ENCODE peak calls at places on chromosome X, in nine cellular contexts. E is GM23338, J is body of pancreas, M is fibroblast of lung, H is IMR-90, C is tibial artery, I is astrocyte, P is uterus, X is cardiac muscle cell. W is an unnamed sample.

GRCh38 chrX:130714135-130714534 is 188.9 kb downstream of the ENOX2 start:
- DNase-seq in E (no peak), J (peak; percentile 19), M (no peak), H (no peak), C (no peak), I (no peak), P (no peak), X (no peak), W (no peak)

GRCh38 chrX:103376979-103377324 is 614 bp downstream of the BEX3 start:
- DNase-seq in E (peak; percentile 72), J (peak; percentile 19), M (peak; percentile 50), H (peak; percentile 27), C (no peak), I (peak; percentile 11), P (peak; percentile 18), X (peak; percentile 51), W (no peak)

GRCh38 chrX:29824176-29824906 is 391.0 kb upstream of the MAGEB2 start:
- DNase-seq in E (no peak), J (no peak), M (no peak), H (no peak), C (no peak), I (no peak), P (no peak), X (no peak), W (no peak)

GRCh38 chrX:43969504-43970501 is 3.4 kb downstream of the NDP start:
- DNase-seq in E (peak; percentile 17), J (no peak), M (no peak), H (peak; percentile 56), C (no peak), I (peak; percentile 65), P (peak; percentile 39), X (peak; percentile 50), W (no peak)

GRCh38 chrX:139647597-139647996 is 60.4 kb downstream of the MCF2 start:
- DNase-seq in E (no peak), J (no peak), M (no peak), H (no peak), C (no peak), I (no peak), P (no peak), X (no peak), W (no peak)

GRCh38 chrX:106894978-106895452 is 8.1 kb downstream of the RIPPLY1 start:
- DNase-seq in E (no peak), J (no peak), M (peak; percentile 64), H (peak; percentile 76), C (no peak), I (peak; percentile 63), P (peak; percentile 50), X (peak; percentile 72), W (no peak)

GRCh38 chrX:50770702-50771101 is 43.3 kb downstream of the SHROOM4 start:
- DNase-seq in E (peak; percentile 5), J (peak; percentile 32), M (no peak), H (no peak), C (no peak), I (peak; percentile 17), P (no peak), X (peak; percentile 0), W (no peak)

GRCh38 chrX:118353081-118353850 is 7.4 kb downstream of the WDR44 start:
- DNase-seq in E (peak; percentile 9), J (no peak), M (peak; percentile 45), H (no peak), C (no peak), I (no peak), P (no peak), X (no peak), W (peak; percentile 15)

GRCh38 chrX:9785944-9786741 is at the start of gene SHROOM2:
- DNase-seq in E (peak; percentile 52), J (peak; percentile 32), M (no peak), H (no peak), C (no peak), I (no peak), P (no peak), X (peak; percentile 29), W (no peak)

GRCh38 chrX:139828037-139828436 is 104.8 kb downstream of the ATP11C start:
- DNase-seq in E (no peak), J (no peak), M (no peak), H (no peak), C (no peak), I (no peak), P (no peak), X (no peak), W (no peak)

GRCh38 chrX:131617182-131617581 is 73.3 kb downstream of the OR13H1 start:
- DNase-seq in E (no peak), J (no peak), M (peak; percentile 92), H (peak; percentile 1), C (no peak), I (peak; percentile 91), P (no peak), X (peak; percentile 34), W (no peak)

GRCh38 chrX:118350221-118350620 is 4.3 kb downstream of the WDR44 start:
- DNase-seq in E (no peak), J (no peak), M (peak; percentile 42), H (peak; percentile 40), C (no peak), I (no peak), P (no peak), X (peak; percentile 41), W (no peak)

GRCh38 chrX:69216911-69217310 is 51.7 kb upstream of the PJA1 start:
- DNase-seq in E (no peak), J (no peak), M (no peak), H (peak; percentile 5), C (no peak), I (no peak), P (no peak), X (no peak), W (no peak)

GRCh38 chrX:139106111-139106510 is 394.6 kb upstream of the FGF13 start:
- DNase-seq in E (peak; percentile 1), J (no peak), M (peak; percentile 13), H (no peak), C (no peak), I (peak; percentile 91), P (no peak), X (no peak), W (no peak)

GRCh38 chrX:19382500-19383145 is 38.9 kb downstream of the PDHA1 start:
- DNase-seq in E (peak; percentile 77), J (peak; percentile 64), M (peak; percentile 37), H (peak; percentile 32), C (no peak), I (no peak), P (no peak), X (peak; percentile 50), W (peak; percentile 30)

GRCh38 chrX:18146954-18147353 is 73.7 kb downstream of the BEND2 start:
- DNase-seq in E (peak; percentile 66), J (no peak), M (peak; percentile 17), H (peak; percentile 13), C (no peak), I (peak; percentile 2), P (no peak), X (peak; percentile 5), W (no peak)

GRCh38 chrX:37347420-37347819 is 1.7 kb upstream of the PRRG1 start:
- DNase-seq in E (peak; percentile 13), J (no peak), M (peak; percentile 55), H (peak; percentile 47), C (peak; percentile 18), I (peak; percentile 25), P (no peak), X (peak; percentile 81), W (no peak)

GRCh38 chrX:9312922-9313867 is 151.7 kb upstream of the TBL1X start:
- DNase-seq in E (peak; percentile 58), J (peak; percentile 39), M (no peak), H (no peak), C (peak; percentile 22), I (no peak), P (no peak), X (no peak), W (peak; percentile 68)

GRCh38 chrX:6325437-6325836 is 96.8 kb upstream of the NLGN4X start:
- DNase-seq in E (peak; percentile 21), J (no peak), M (no peak), H (no peak), C (no peak), I (no peak), P (no peak), X (no peak), W (no peak)

DNA sequence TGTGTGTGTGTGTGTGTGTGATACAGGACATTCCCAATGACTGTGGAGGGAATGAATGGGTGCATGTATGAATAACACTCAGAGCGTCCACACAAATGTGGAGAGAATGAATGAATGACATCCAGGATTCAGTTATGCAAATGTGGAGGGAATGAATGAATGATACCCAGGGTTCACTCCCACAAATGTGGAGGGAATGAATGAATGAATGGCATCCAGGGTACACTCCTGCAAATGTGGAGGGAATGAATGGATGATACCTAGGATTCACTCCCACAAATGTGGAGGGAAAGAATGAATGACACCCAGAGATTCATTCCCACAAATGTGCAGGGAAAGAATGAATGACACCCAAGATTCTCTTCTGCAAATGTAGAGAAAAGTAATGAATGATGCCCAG is 36.0 kb upstream of the ASMTL start:
- DNase-seq in E (no peak), J (no peak), M (no peak), H (no peak), C (no peak), I (no peak), P (no peak), X (no peak), W (no peak)
- H3K4me1 ChIP-seq in E (peaks cover under 1% of the 10 kb centered on the region), J (no peaks in the 10 kb centered on the region), M (no peaks in the 10 kb centered on the region), H (no peaks in the 10 kb centered on the region), C (no peaks in the 10 kb centered on the region), I (no peaks in the 10 kb centered on the region), P (no peaks in the 10 kb centered on the region), X (no peaks in the 10 kb centered on the region), W (peaks cover 18% of the 10 kb centered on the region)

GRCh38 chrX:147776988-147777387 is 134.7 kb upstream of the FMR1 start:
- DNase-seq in E (no peak), J (no peak), M (no peak), H (no peak), C (no peak), I (no peak), P (no peak), X (no peak), W (no peak)
- H3K36me3 ChIP-seq in E (no peaks in the 10 kb centered on the region), J (no peaks in the 10 kb centered on the region), M (no peaks in the 10 kb centered on the region), H (no peaks in the 10 kb centered on the region), C (no peaks in the 10 kb centered on the region), I (no peaks in the 10 kb centered on the region), P (no peaks in the 10 kb centered on the region), X (no peaks in the 10 kb centered on the region), W (no peaks in the 10 kb centered on the region)

DNA sequence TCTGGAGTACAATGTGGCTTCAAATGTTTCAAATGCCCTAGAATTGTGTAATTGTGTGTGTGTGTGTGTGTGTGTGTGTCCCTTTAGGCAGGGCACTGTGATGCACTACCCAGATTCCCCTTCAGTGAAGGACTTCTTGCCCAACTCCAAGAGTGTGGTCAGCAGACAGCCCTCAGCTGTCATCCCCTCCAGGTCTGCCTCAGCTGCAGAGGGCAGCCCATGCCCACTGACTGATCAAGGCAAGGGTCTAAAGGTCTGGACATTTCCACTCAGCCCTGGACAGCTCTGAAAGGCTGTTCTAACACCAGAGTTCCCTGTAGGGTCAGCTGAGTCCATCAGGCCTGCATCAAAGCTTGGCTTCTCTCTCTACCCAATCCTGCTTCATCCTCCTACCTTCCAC is 83.9 kb upstream of the USP9X start:
- DNase-seq in E (no peak), J (no peak), M (no peak), H (no peak), C (no peak), I (no peak), P (no peak), X (peak; percentile 7), W (no peak)
- H3K27ac ChIP-seq in E (no peak overlapping the region), J (peak overlapping the region; percentile 49), M (no peak overlapping the region), H (no peak overlapping the region), C (no peak overlapping the region), I (no peak overlapping the region), P (no peak overlapping the region), X (no peak overlapping the region), W (no peak overlapping the region)

DNA sequence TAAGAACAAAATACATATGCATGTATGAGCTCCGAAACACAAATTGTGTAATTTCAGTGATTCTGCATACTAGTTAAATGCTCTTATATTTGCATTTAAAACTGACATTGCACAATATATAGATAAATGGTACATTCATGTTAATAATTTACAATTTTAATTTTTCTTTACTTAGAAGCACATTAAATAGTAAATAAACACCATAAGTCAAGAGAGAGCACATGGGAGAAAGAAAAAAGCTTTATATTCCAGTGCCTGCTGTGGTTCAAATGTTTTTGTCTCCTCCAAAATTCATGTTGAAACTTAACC is 323.0 kb downstream of the BCOR start:
- DNase-seq in E (no peak), J (no peak), M (no peak), H (no peak), C (no peak), I (no peak), P (no peak), X (no peak), W (no peak)
- H3K4me1 ChIP-seq in E (peaks cover 32% of the 10 kb centered on the region), J (peaks cover 35% of the 10 kb centered on the region), M (no peaks in the 10 kb centered on the region), H (peaks cover 2% of the 10 kb centered on the region), C (no peaks in the 10 kb centered on the region), I (peaks cover 16% of the 10 kb centered on the region), P (no peaks in the 10 kb centered on the region), X (peaks cover 35% of the 10 kb centered on the region), W (peaks cover 69% of the 10 kb centered on the region)